ENCODE peak calls at places on chromosomes 11 and 22, in seven cellular contexts. T is CD4-positive, CD25-positive, alpha-beta regulatory T cell; I is pancreas; Z is left cardiac atrium; O is activated T-cell treated with anti-CD3 and anti-CD28 coated beads, Interleukin-2, amount 50 U/mL, for 4 hours; V is left colon; A is upper lobe of left lung. U is an unnamed sample.

GRCh38 chr11:496834-497564 is 10.0 kb downstream of the RNH1 start:
- ATAC-seq in Z (no peak), T (no peak), O (no peak), V (no peak), A (no peak), I (no peak), U (no peak)

GRCh38 chr11:1876361-1877063 is 15.2 kb downstream of the PRR33 start:
- ATAC-seq in I (peak), T (no peak), A (peak), Z (no peak), V (peak), O (no peak), U (peak)

GRCh38 chr22:50174382-50175190 is 4.1 kb downstream of the PANX2 start:
- ATAC-seq in Z (peak), I (no peak), A (no peak), V (no peak), T (no peak), O (no peak), U (no peak)

GRCh38 chr11:71120346-71120963 is 131.9 kb downstream of the SHANK2 start:
- ATAC-seq in A (no peak), Z (no peak), T (no peak), O (no peak), I (peak), V (peak), U (peak)

GRCh38 chr11:10658621-10659338 is 34.8 kb downstream of the IRAG1 start:
- ATAC-seq in V (no peak), O (no peak), Z (no peak), T (no peak), A (no peak), I (no peak), U (peak)

GRCh38 chr11:90294091-90294490 is 71.2 kb upstream of the CHORDC1 start:
- ATAC-seq in A (no peak), Z (no peak), V (no peak), O (no peak), I (no peak), T (no peak), U (no peak)

GRCh38 chr11:10693509-10694071 is at the start of gene IRAG1:
- ATAC-seq in Z (peak), A (peak), T (no peak), I (peak), O (no peak), V (peak), U (peak)

GRCh38 chr11:5922749-5923426 is 19.2 kb upstream of the OR56A3 start:
- ATAC-seq in I (no peak), O (peak), A (no peak), T (no peak), Z (no peak), V (no peak), U (peak)

GRCh38 chr11:22920939-22921565 is 60.8 kb upstream of the CCDC179 start:
- ATAC-seq in A (peak), Z (peak), O (no peak), I (peak), T (no peak), V (peak), U (no peak)